ENCODE peak calls at places on chromosomes 4 and X, in four cellular contexts. One of them, this sample, is unnamed.

GRCh38 chr4:55124337-55125076 is 888 bp downstream of the KDR start:
- DNase-seq in ovary: no peak
- DNase-seq in transverse colon: no peak
- DNase-seq in tibial nerve: no peak
- DNase-seq in this sample: no peak

GRCh38 chr4:11585506-11585905 is 156.8 kb upstream of the HS3ST1 start:
- DNase-seq in ovary: no peak
- DNase-seq in transverse colon: peak; percentile 27
- DNase-seq in tibial nerve: no peak
- DNase-seq in this sample: no peak

GRCh38 chr4:156252300-156253016 is 298.8 kb upstream of the CTSO start:
- DNase-seq in ovary: no peak
- DNase-seq in transverse colon: no peak
- DNase-seq in tibial nerve: no peak
- DNase-seq in this sample: no peak

GRCh38 chr4:164012396-164013027 is 518.0 kb downstream of the TMA16 start:
- DNase-seq in ovary: no peak
- DNase-seq in transverse colon: no peak
- DNase-seq in tibial nerve: no peak
- DNase-seq in this sample: no peak

GRCh38 chr4:88457307-88458090 is 580 bp downstream of the HERC5 start:
- DNase-seq in ovary: peak; percentile 74
- DNase-seq in transverse colon: peak; percentile 40
- DNase-seq in tibial nerve: no peak
- DNase-seq in this sample: no peak

GRCh38 chr4:184409911-184410692 is 64.2 kb downstream of the IRF2 start:
- DNase-seq in ovary: no peak
- DNase-seq in transverse colon: peak; percentile 42
- DNase-seq in tibial nerve: no peak
- DNase-seq in this sample: no peak

GRCh38 chr4:69823481-69824186 is 36.3 kb downstream of the SULT1E1 start:
- DNase-seq in ovary: no peak
- DNase-seq in transverse colon: peak; percentile 83
- DNase-seq in tibial nerve: no peak
- DNase-seq in this sample: no peak

GRCh38 chr4:84796388-84796787 is 170.1 kb downstream of the WDFY3 start:
- DNase-seq in ovary: no peak
- DNase-seq in transverse colon: no peak
- DNase-seq in tibial nerve: no peak
- DNase-seq in this sample: no peak

GRCh38 chr4:11130195-11130975 is 298.3 kb downstream of the HS3ST1 start:
- DNase-seq in ovary: no peak
- DNase-seq in transverse colon: no peak
- DNase-seq in tibial nerve: no peak
- DNase-seq in this sample: no peak

GRCh38 chrX:7515681-7516413 is 327.1 kb upstream of the VCX start:
- DNase-seq in ovary: no peak
- DNase-seq in transverse colon: no peak
- DNase-seq in tibial nerve: no peak
- DNase-seq in this sample: no peak

GRCh38 chr4:39029752-39030694 is 2.2 kb downstream of the TMEM156 start:
- DNase-seq in ovary: no peak
- DNase-seq in transverse colon: no peak
- DNase-seq in tibial nerve: no peak
- DNase-seq in this sample: no peak

GRCh38 chr4:129172181-129172580 is 76.2 kb downstream of the C4orf33 start:
- DNase-seq in ovary: no peak
- DNase-seq in transverse colon: no peak
- DNase-seq in tibial nerve: no peak
- DNase-seq in this sample: no peak

GRCh38 chr4:40612831-40613230 is 16.8 kb downstream of the RBM47 start:
- DNase-seq in ovary: no peak
- DNase-seq in transverse colon: no peak
- DNase-seq in tibial nerve: no peak
- DNase-seq in this sample: no peak

GRCh38 chrX:103556941-103557340 is 28.4 kb upstream of the TCEAL4 start:
- DNase-seq in ovary: no peak
- DNase-seq in transverse colon: no peak
- DNase-seq in tibial nerve: no peak
- DNase-seq in this sample: no peak

GRCh38 chr4:48017108-48017527 is 546 bp downstream of the NIPAL1 start:
- DNase-seq in ovary: peak; percentile 43
- DNase-seq in transverse colon: peak; percentile 80
- DNase-seq in tibial nerve: no peak
- DNase-seq in this sample: no peak

GRCh38 chrX:152813211-152813610 is 17.3 kb downstream of the CETN2 start:
- DNase-seq in ovary: no peak
- DNase-seq in transverse colon: no peak
- DNase-seq in tibial nerve: no peak
- DNase-seq in this sample: no peak

GRCh38 chr4:152992491-152992890 is 56.4 kb downstream of the FHDC1 start:
- DNase-seq in ovary: no peak
- DNase-seq in transverse colon: no peak
- DNase-seq in tibial nerve: no peak
- DNase-seq in this sample: no peak

GRCh38 chr4:165299399-165300060 is 27.9 kb upstream of the MSMO1 start:
- DNase-seq in ovary: no peak
- DNase-seq in transverse colon: no peak
- DNase-seq in tibial nerve: no peak
- DNase-seq in this sample: no peak

GRCh38 chr4:84691170-84691691 is 108.3 kb downstream of the CDS1 start:
- DNase-seq in ovary: no peak
- DNase-seq in transverse colon: no peak
- DNase-seq in tibial nerve: no peak
- DNase-seq in this sample: no peak

GRCh38 chr4:76690091-76690905 is 207.6 kb downstream of the SOWAHB start:
- DNase-seq in ovary: no peak
- DNase-seq in transverse colon: peak; percentile 39
- DNase-seq in tibial nerve: no peak
- DNase-seq in this sample: no peak

GRCh38 chr4:107196312-107196711 is 160.2 kb upstream of the DKK2 start:
- DNase-seq in ovary: no peak
- DNase-seq in transverse colon: no peak
- DNase-seq in tibial nerve: no peak
- DNase-seq in this sample: no peak

GRCh38 chrX:23819385-23820234 is 36.6 kb downstream of the SAT1 start:
- DNase-seq in ovary: no peak
- DNase-seq in transverse colon: no peak
- DNase-seq in tibial nerve: no peak
- DNase-seq in this sample: no peak

GRCh38 chrX:138886769-138887168 is 175.3 kb upstream of the FGF13 start:
- DNase-seq in ovary: no peak
- DNase-seq in transverse colon: no peak
- DNase-seq in tibial nerve: no peak
- DNase-seq in this sample: no peak

GRCh38 chr4:141131738-141132688 is 1.3 kb downstream of the RNF150 start:
- DNase-seq in ovary: peak; percentile 70
- DNase-seq in transverse colon: peak; percentile 10
- DNase-seq in tibial nerve: no peak
- DNase-seq in this sample: no peak

GRCh38 chr4:159341486-159341885 is 238.6 kb downstream of the RAPGEF2 start:
- DNase-seq in ovary: no peak
- DNase-seq in transverse colon: no peak
- DNase-seq in tibial nerve: no peak
- DNase-seq in this sample: no peak

GRCh38 chrX:105765691-105766090 is 56.6 kb upstream of the NRK start:
- DNase-seq in ovary: no peak
- DNase-seq in transverse colon: no peak
- DNase-seq in tibial nerve: no peak
- DNase-seq in this sample: no peak

GRCh38 chrX:145292208-145292607 is 44.9 kb downstream of the SPANXN1 start:
- DNase-seq in ovary: no peak
- DNase-seq in transverse colon: no peak
- DNase-seq in tibial nerve: no peak
- DNase-seq in this sample: no peak

GRCh38 chrX:25012433-25012735 is 3.4 kb downstream of the ARX start:
- DNase-seq in ovary: no peak
- DNase-seq in transverse colon: no peak
- DNase-seq in tibial nerve: no peak
- DNase-seq in this sample: no peak
- H3K4me3 ChIP-seq in ovary: peak overlapping the region; percentile 36
- H3K4me3 ChIP-seq in transverse colon: peak overlapping the region; percentile 10
- H3K4me3 ChIP-seq in tibial nerve: peak overlapping the region; percentile 33
- H3K4me3 ChIP-seq in this sample: peak overlapping the region; percentile 55

GRCh38 chrX:11758400-11759171 is 549 bp downstream of the MSL3 start:
- DNase-seq in ovary: peak; percentile 91
- DNase-seq in transverse colon: peak; percentile 88
- DNase-seq in tibial nerve: peak; percentile 62
- DNase-seq in this sample: peak; percentile 17
- TF ChIP-seq POLR2A in ovary: peak; percentile 38
- TF ChIP-seq POLR2A in transverse colon: peak; percentile 24
- TF ChIP-seq POLR2A in tibial nerve: peak; percentile 45
- TF ChIP-seq POLR2A in this sample: no peak

GRCh38 chrX:9327747-9328145 is 137.1 kb upstream of the TBL1X start:
- DNase-seq in ovary: no peak
- DNase-seq in transverse colon: no peak
- DNase-seq in tibial nerve: no peak
- DNase-seq in this sample: no peak
- H3K4me3 ChIP-seq in ovary: no peak overlapping the region
- H3K4me3 ChIP-seq in transverse colon: no peak overlapping the region
- H3K4me3 ChIP-seq in tibial nerve: no peak overlapping the region
- H3K4me3 ChIP-seq in this sample: no peak overlapping the region

GRCh38 chrX:136196691-136197155 is 49.4 kb downstream of the FHL1 start:
- DNase-seq in ovary: no peak
- DNase-seq in transverse colon: no peak
- DNase-seq in tibial nerve: no peak
- DNase-seq in this sample: no peak
- TF ChIP-seq POLR2A in ovary: no peak
- TF ChIP-seq POLR2A in transverse colon: peak; percentile 23
- TF ChIP-seq POLR2A in tibial nerve: no peak
- TF ChIP-seq POLR2A in this sample: no peak

DNA sequence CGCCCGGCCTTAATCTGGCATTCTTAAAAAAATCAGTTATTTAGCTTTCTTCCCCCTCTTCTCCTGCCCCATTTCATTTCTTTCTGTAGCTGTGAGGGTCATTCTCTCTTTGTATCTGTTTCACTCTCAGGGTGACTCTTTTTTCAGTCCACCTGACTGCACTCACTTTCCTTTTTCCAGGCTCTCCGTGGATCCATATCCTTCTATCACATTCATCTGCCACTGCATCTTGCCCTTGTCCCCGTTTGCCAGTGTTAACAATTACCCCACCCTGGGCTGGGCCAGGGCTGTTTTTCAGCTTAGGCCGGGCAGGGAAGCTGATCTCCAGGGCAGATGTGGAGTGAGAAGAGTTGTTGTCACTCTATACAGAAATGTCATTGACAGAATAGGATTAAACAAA is 7.7 kb downstream of the FHL1 start:
- DNase-seq in ovary: no peak
- DNase-seq in transverse colon: no peak
- DNase-seq in tibial nerve: no peak
- DNase-seq in this sample: no peak
- H3K4me3 ChIP-seq in ovary: no peak overlapping the region
- H3K4me3 ChIP-seq in transverse colon: no peak overlapping the region
- H3K4me3 ChIP-seq in tibial nerve: no peak overlapping the region
- H3K4me3 ChIP-seq in this sample: peak overlapping the region; percentile 19

GRCh38 chrX:135988245-135988644 is 3.0 kb downstream of the SLC9A6 start:
- DNase-seq in ovary: no peak
- DNase-seq in transverse colon: no peak
- DNase-seq in tibial nerve: no peak
- DNase-seq in this sample: no peak

GRCh38 chrX:135982860-135983259 is 2.4 kb upstream of the SLC9A6 start:
- DNase-seq in ovary: no peak
- DNase-seq in transverse colon: no peak
- DNase-seq in tibial nerve: no peak
- DNase-seq in this sample: no peak

GRCh38 chrX:135985974-135986312 is 708 bp downstream of the SLC9A6 start:
- DNase-seq in ovary: no peak
- DNase-seq in transverse colon: no peak
- DNase-seq in tibial nerve: no peak
- DNase-seq in this sample: no peak

GRCh38 chrX:135984220-135984619 is 1.0 kb upstream of the SLC9A6 start:
- DNase-seq in ovary: no peak
- DNase-seq in transverse colon: no peak
- DNase-seq in tibial nerve: no peak
- DNase-seq in this sample: no peak

DNA sequence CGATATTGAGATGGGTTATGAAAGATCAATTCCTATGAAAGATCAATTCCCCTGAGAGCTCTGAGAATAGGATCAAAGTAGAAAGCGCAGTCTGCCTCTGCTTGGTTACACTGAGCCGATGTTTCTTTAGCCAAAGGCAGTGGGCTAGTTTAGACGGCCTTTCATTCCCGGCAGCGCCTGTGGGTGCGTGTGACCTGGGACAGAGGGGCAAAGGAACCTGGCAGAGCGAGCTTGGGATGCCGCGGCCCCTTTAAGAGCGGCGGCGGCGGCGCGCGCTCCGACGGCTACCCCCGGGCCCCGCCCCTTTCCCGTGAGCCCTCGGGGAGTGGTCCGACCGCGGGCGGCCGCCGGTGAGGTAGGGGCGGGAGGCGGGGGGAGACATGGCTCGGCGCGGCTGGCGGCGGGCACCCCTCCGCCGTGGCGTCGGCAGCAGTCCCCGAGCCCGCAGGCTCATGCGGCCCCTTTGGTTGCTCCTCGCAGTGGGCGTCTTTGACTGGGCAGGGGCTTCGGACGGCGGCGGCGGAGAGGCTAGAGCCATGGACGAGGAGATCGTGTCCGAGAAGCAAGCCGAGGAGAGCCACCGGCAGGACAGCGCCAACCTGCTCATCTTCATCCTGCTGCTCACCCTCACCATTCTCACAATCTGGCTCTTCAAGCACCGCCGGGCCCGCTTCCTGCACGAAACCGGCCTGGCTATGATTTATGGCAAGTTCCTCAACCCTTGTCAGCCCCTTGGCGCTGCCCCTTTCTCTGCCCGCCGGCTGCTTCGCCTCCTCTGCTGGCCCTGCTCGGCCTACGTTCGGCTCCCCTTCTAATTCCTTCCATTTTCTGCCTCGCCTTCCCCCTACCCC is at the start of gene SLC9A6:
- DNase-seq in ovary: peak; percentile 83
- DNase-seq in transverse colon: peak; percentile 81
- DNase-seq in tibial nerve: peak; percentile 45
- DNase-seq in this sample: no peak
- TF ChIP-seq POLR2A in ovary: no peak
- TF ChIP-seq POLR2A in transverse colon: no peak
- TF ChIP-seq POLR2A in tibial nerve: peak; percentile 42
- TF ChIP-seq POLR2A in this sample: peak; percentile 46

GRCh38 chrX:130172127-130172834 is 519 bp downstream of the RAB33A start:
- DNase-seq in ovary: no peak
- DNase-seq in transverse colon: no peak
- DNase-seq in tibial nerve: no peak
- DNase-seq in this sample: no peak
- H3K4me3 ChIP-seq in ovary: peak overlapping the region; percentile 29
- H3K4me3 ChIP-seq in transverse colon: peak overlapping the region; percentile 32
- H3K4me3 ChIP-seq in tibial nerve: peak overlapping the region; percentile 52
- H3K4me3 ChIP-seq in this sample: peak overlapping the region; percentile 68